ENCODE peak calls at places on chromosomes 16 and 17, in eight cellular contexts. One of them, this sample, is unnamed.

GRCh38 chr17:38717139-38717745 is 12.2 kb downstream of the MLLT6 start:
- DNase-seq in endothelial cell of umbilical vein: no peak
- DNase-seq in dorsolateral prefrontal cortex: peak
- DNase-seq in body of pancreas: no peak
- DNase-seq in H9: no peak
- DNase-seq in HFF-Myc: no peak
- DNase-seq in fibroblast of lung: no peak
- DNase-seq in brain microvascular endothelial cell: no peak
- DNase-seq in this sample: no peak

GRCh38 chr17:34816806-34817205 is 144.5 kb downstream of the CCT6B start:
- DNase-seq in endothelial cell of umbilical vein: no peak
- DNase-seq in dorsolateral prefrontal cortex: no peak
- DNase-seq in body of pancreas: no peak
- DNase-seq in H9: peak
- DNase-seq in HFF-Myc: no peak
- DNase-seq in fibroblast of lung: no peak
- DNase-seq in brain microvascular endothelial cell: no peak
- DNase-seq in this sample: no peak

GRCh38 chr16:3793161-3793576 is 75.8 kb upstream of the TRAP1 start:
- DNase-seq in endothelial cell of umbilical vein: peak
- DNase-seq in dorsolateral prefrontal cortex: peak
- DNase-seq in body of pancreas: no peak
- DNase-seq in H9: no peak
- DNase-seq in HFF-Myc: no peak
- DNase-seq in fibroblast of lung: peak
- DNase-seq in brain microvascular endothelial cell: no peak
- DNase-seq in this sample: peak

GRCh38 chr17:34725008-34725407 is 145.6 kb downstream of the TMEM132E start:
- DNase-seq in endothelial cell of umbilical vein: no peak
- DNase-seq in dorsolateral prefrontal cortex: no peak
- DNase-seq in body of pancreas: no peak
- DNase-seq in H9: peak
- DNase-seq in HFF-Myc: no peak
- DNase-seq in fibroblast of lung: no peak
- DNase-seq in brain microvascular endothelial cell: no peak
- DNase-seq in this sample: no peak

GRCh38 chr16:11099672-11100195 is 155.4 kb downstream of the CLEC16A start:
- DNase-seq in endothelial cell of umbilical vein: no peak
- DNase-seq in dorsolateral prefrontal cortex: peak
- DNase-seq in body of pancreas: no peak
- DNase-seq in H9: no peak
- DNase-seq in HFF-Myc: no peak
- DNase-seq in fibroblast of lung: no peak
- DNase-seq in brain microvascular endothelial cell: no peak
- DNase-seq in this sample: no peak

GRCh38 chr17:41666708-41667279 is 21.9 kb upstream of the EIF1 start:
- DNase-seq in endothelial cell of umbilical vein: peak
- DNase-seq in dorsolateral prefrontal cortex: peak
- DNase-seq in body of pancreas: peak
- DNase-seq in H9: peak
- DNase-seq in HFF-Myc: no peak
- DNase-seq in fibroblast of lung: peak
- DNase-seq in brain microvascular endothelial cell: peak
- DNase-seq in this sample: peak

GRCh38 chr16:4882261-4882632 is 35.0 kb downstream of the UBN1 start:
- DNase-seq in endothelial cell of umbilical vein: peak
- DNase-seq in dorsolateral prefrontal cortex: no peak
- DNase-seq in body of pancreas: no peak
- DNase-seq in H9: no peak
- DNase-seq in HFF-Myc: no peak
- DNase-seq in fibroblast of lung: no peak
- DNase-seq in brain microvascular endothelial cell: peak
- DNase-seq in this sample: peak

GRCh38 chr16:27363797-27364196 is 38.2 kb upstream of the IL21R start:
- DNase-seq in endothelial cell of umbilical vein: peak
- DNase-seq in dorsolateral prefrontal cortex: no peak
- DNase-seq in body of pancreas: peak
- DNase-seq in H9: no peak
- DNase-seq in HFF-Myc: no peak
- DNase-seq in fibroblast of lung: no peak
- DNase-seq in brain microvascular endothelial cell: no peak
- DNase-seq in this sample: no peak

GRCh38 chr17:21474815-21475214 is 98.7 kb downstream of the KCNJ12 start:
- DNase-seq in endothelial cell of umbilical vein: no peak
- DNase-seq in dorsolateral prefrontal cortex: no peak
- DNase-seq in body of pancreas: no peak
- DNase-seq in H9: no peak
- DNase-seq in HFF-Myc: no peak
- DNase-seq in fibroblast of lung: no peak
- DNase-seq in brain microvascular endothelial cell: no peak
- DNase-seq in this sample: no peak

GRCh38 chr17:511833-512251 is 159.2 kb upstream of the RPH3AL start:
- DNase-seq in endothelial cell of umbilical vein: no peak
- DNase-seq in dorsolateral prefrontal cortex: peak
- DNase-seq in body of pancreas: no peak
- DNase-seq in H9: no peak
- DNase-seq in HFF-Myc: no peak
- DNase-seq in fibroblast of lung: peak
- DNase-seq in brain microvascular endothelial cell: peak
- DNase-seq in this sample: peak

GRCh38 chr16:48347191-48347860 is 37.9 kb downstream of the SIAH1 start:
- DNase-seq in endothelial cell of umbilical vein: no peak
- DNase-seq in dorsolateral prefrontal cortex: peak
- DNase-seq in body of pancreas: no peak
- DNase-seq in H9: no peak
- DNase-seq in HFF-Myc: no peak
- DNase-seq in fibroblast of lung: no peak
- DNase-seq in brain microvascular endothelial cell: no peak
- DNase-seq in this sample: no peak

GRCh38 chr16:56909484-56910113 is 22.3 kb upstream of the HERPUD1 start:
- DNase-seq in endothelial cell of umbilical vein: no peak
- DNase-seq in dorsolateral prefrontal cortex: no peak
- DNase-seq in body of pancreas: no peak
- DNase-seq in H9: no peak
- DNase-seq in HFF-Myc: no peak
- DNase-seq in fibroblast of lung: peak
- DNase-seq in brain microvascular endothelial cell: no peak
- DNase-seq in this sample: peak

GRCh38 chr17:14737984-14738651 is 437.2 kb downstream of the HS3ST3B1 start:
- DNase-seq in endothelial cell of umbilical vein: no peak
- DNase-seq in dorsolateral prefrontal cortex: no peak
- DNase-seq in body of pancreas: peak
- DNase-seq in H9: peak
- DNase-seq in HFF-Myc: peak
- DNase-seq in fibroblast of lung: peak
- DNase-seq in brain microvascular endothelial cell: peak
- DNase-seq in this sample: peak

GRCh38 chr17:65987988-65988387 is 203.9 kb downstream of the CEP112 start:
- DNase-seq in endothelial cell of umbilical vein: peak
- DNase-seq in dorsolateral prefrontal cortex: no peak
- DNase-seq in body of pancreas: peak
- DNase-seq in H9: peak
- DNase-seq in HFF-Myc: peak
- DNase-seq in fibroblast of lung: peak
- DNase-seq in brain microvascular endothelial cell: peak
- DNase-seq in this sample: peak
- TF ChIP-seq CTCF in endothelial cell of umbilical vein: peak
- TF ChIP-seq CTCF in dorsolateral prefrontal cortex: no peak
- TF ChIP-seq CTCF in body of pancreas: no peak
- TF ChIP-seq CTCF in H9: peak
- TF ChIP-seq CTCF in HFF-Myc: peak
- TF ChIP-seq CTCF in fibroblast of lung: peak
- TF ChIP-seq CTCF in brain microvascular endothelial cell: peak
- TF ChIP-seq CTCF in this sample: peak

GRCh38 chr17:43902190-43902589 is 5.1 kb downstream of the MPP2 start:
- DNase-seq in endothelial cell of umbilical vein: no peak
- DNase-seq in dorsolateral prefrontal cortex: no peak
- DNase-seq in body of pancreas: no peak
- DNase-seq in H9: no peak
- DNase-seq in HFF-Myc: no peak
- DNase-seq in fibroblast of lung: no peak
- DNase-seq in brain microvascular endothelial cell: no peak
- DNase-seq in this sample: no peak

GRCh38 chr17:43897827-43898226 is 9.5 kb downstream of the MPP2 start:
- DNase-seq in endothelial cell of umbilical vein: no peak
- DNase-seq in dorsolateral prefrontal cortex: no peak
- DNase-seq in body of pancreas: no peak
- DNase-seq in H9: no peak
- DNase-seq in HFF-Myc: no peak
- DNase-seq in fibroblast of lung: no peak
- DNase-seq in brain microvascular endothelial cell: no peak
- DNase-seq in this sample: no peak

GRCh38 chr17:43898446-43898845 is 8.9 kb downstream of the MPP2 start:
- DNase-seq in endothelial cell of umbilical vein: no peak
- DNase-seq in dorsolateral prefrontal cortex: no peak
- DNase-seq in body of pancreas: no peak
- DNase-seq in H9: no peak
- DNase-seq in HFF-Myc: no peak
- DNase-seq in fibroblast of lung: no peak
- DNase-seq in brain microvascular endothelial cell: no peak
- DNase-seq in this sample: no peak

GRCh38 chr17:43900183-43900857 is 7.0 kb downstream of the MPP2 start:
- DNase-seq in endothelial cell of umbilical vein: peak
- DNase-seq in dorsolateral prefrontal cortex: peak
- DNase-seq in body of pancreas: peak
- DNase-seq in H9: peak
- DNase-seq in HFF-Myc: no peak
- DNase-seq in fibroblast of lung: peak
- DNase-seq in brain microvascular endothelial cell: peak
- DNase-seq in this sample: peak

DNA sequence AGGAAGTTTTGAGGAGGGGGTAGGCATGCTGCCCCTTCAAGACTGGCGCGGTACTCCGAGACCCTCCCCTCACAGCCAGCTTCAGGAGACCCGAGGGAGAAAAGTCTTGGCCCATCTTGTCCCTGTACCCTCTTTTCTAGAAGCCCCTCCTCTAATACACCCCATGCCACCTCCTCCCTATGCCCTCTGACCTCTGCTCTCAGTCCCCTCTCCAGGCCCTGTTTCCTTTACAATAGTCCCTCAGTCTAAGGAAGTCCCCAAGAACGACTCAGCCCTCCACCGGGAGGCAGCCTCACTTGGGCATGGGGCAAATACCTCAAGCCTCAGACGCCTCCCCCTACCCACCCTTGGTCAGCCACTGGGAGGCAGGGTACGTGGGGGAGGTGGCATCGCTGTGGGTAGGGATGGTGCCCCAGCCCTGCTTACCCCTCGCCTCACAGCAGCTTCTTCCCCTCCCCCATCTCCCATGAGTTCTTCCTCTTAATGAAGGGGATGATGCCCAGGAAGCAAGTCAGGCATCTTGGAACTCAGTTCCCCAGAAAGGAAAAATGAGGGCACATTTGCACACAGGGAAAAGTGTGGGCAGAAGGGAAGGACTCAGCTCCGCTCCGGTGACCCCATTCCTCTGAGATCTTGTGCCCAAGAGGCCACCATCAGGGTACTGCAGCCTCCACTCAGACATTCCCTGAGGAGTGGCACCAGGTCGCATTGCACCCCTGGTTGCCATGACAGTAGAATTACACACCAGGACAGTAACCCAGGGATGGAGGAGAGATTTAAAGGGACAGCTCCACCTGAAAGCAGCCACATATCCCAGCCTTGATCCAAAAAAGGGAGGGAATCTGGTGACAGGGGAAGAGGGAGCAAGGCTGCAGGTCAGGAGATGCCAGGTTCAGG is 6.2 kb downstream of the MPP2 start:
- DNase-seq in endothelial cell of umbilical vein: no peak
- DNase-seq in dorsolateral prefrontal cortex: no peak
- DNase-seq in body of pancreas: no peak
- DNase-seq in H9: peak
- DNase-seq in HFF-Myc: no peak
- DNase-seq in fibroblast of lung: no peak
- DNase-seq in brain microvascular endothelial cell: no peak
- DNase-seq in this sample: no peak
- TF ChIP-seq CTCF in endothelial cell of umbilical vein: no peak
- TF ChIP-seq CTCF in dorsolateral prefrontal cortex: no peak
- TF ChIP-seq CTCF in body of pancreas: no peak
- TF ChIP-seq CTCF in H9: no peak
- TF ChIP-seq CTCF in HFF-Myc: no peak
- TF ChIP-seq CTCF in fibroblast of lung: no peak
- TF ChIP-seq CTCF in brain microvascular endothelial cell: no peak
- TF ChIP-seq CTCF in this sample: no peak

DNA sequence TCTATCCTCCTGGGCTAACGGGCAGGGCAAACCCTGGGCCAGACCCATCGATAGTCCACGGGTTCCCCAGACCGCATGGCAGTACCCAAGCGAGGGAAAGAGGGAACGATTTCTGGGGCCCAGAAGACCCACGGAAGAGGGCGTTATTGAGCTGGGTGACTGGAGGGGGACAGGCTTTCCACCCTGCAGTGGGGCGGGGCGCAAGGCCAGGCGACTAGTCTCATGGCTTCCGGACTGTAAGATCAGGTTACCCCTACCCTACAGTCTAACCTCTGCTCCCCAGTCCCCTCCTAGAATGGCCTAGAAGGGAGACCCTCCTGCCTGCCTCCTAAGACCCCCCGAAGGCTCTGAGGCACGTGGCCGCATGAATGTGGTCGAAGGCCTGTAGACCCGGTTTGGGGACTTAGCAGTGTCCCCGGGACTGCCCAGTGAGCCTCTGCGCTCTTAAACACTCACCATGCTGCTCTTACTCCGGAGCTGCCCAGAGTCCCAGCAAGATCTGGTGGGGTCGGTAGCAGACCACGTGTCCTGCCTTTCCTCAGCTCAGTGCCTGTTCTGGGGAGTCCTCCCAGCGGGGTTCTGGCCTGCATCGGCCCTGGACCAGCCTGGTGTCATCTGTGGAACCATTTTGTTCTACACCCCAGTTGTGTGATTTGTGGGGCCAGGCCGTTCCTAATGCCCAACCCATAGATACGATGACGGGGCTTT is 13.1 kb upstream of the AURKB start:
- DNase-seq in endothelial cell of umbilical vein: no peak
- DNase-seq in dorsolateral prefrontal cortex: peak
- DNase-seq in body of pancreas: peak
- DNase-seq in H9: peak
- DNase-seq in HFF-Myc: no peak
- DNase-seq in fibroblast of lung: peak
- DNase-seq in brain microvascular endothelial cell: peak
- DNase-seq in this sample: no peak
- TF ChIP-seq CTCF in endothelial cell of umbilical vein: no peak
- TF ChIP-seq CTCF in dorsolateral prefrontal cortex: peak
- TF ChIP-seq CTCF in body of pancreas: peak
- TF ChIP-seq CTCF in H9: peak
- TF ChIP-seq CTCF in HFF-Myc: peak
- TF ChIP-seq CTCF in fibroblast of lung: no peak
- TF ChIP-seq CTCF in brain microvascular endothelial cell: peak
- TF ChIP-seq CTCF in this sample: no peak

DNA sequence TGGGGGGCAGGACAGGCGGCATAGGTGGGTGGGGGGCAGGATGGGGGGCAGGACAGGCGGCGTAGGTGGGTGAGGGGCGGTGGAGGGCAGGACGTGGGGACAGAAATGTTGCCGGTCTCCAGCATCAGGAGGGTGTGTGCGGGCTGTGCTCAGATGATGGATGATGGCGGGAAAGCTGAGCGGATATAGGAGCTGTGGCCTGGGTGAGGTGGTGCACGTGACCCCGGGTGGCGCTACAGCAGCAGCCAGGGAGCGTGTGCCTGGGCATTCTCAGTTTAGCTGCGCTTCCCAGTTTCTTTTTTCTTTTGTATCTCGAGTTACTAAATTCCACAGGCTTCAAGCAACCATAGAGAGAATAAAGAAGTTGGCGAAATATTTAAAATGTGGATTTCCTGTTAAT is 19.0 kb downstream of the TELO2 start:
- DNase-seq in endothelial cell of umbilical vein: no peak
- DNase-seq in dorsolateral prefrontal cortex: no peak
- DNase-seq in body of pancreas: no peak
- DNase-seq in H9: no peak
- DNase-seq in HFF-Myc: no peak
- DNase-seq in fibroblast of lung: no peak
- DNase-seq in brain microvascular endothelial cell: no peak
- DNase-seq in this sample: no peak
- TF ChIP-seq CTCF in endothelial cell of umbilical vein: no peak
- TF ChIP-seq CTCF in dorsolateral prefrontal cortex: no peak
- TF ChIP-seq CTCF in body of pancreas: no peak
- TF ChIP-seq CTCF in H9: no peak
- TF ChIP-seq CTCF in HFF-Myc: no peak
- TF ChIP-seq CTCF in fibroblast of lung: no peak
- TF ChIP-seq CTCF in brain microvascular endothelial cell: no peak
- TF ChIP-seq CTCF in this sample: no peak

This sample was measured in fibroblast of the aortic adventitia.